ENCODE peak calls at places on chromosome X, in nine cellular contexts. K is AG09309; O is activated CD8-positive, alpha-beta memory T cell treated with anti-CD3 and anti-CD28 coated beads, Interleukin-2, amount 10 ng/mL, durations not matched to agents 7 days and 5 days; N is NCI-H1105; W is left lung; R is activated T-cell treated with anti-CD3 and anti-CD28 coated beads for 48 hours; Q is ELR; E is HuH-7.5; V is stimulated activated CD4-positive, alpha-beta T cell treated with anti-CD3 and anti-CD28 coated beads, Interleukin-15, amount 100 ng/mL, for 24 hours. J is an unnamed sample.

GRCh38 chrX:78652971-78653822 is 5.9 kb downstream of the RTL3 start:
- DNase-seq in N (no peak), O (peak), K (peak), R (no peak), Q (peak), E (no peak), W (no peak), V (no peak), J (no peak)

GRCh38 chrX:112056886-112057285 is 25.7 kb downstream of the TRPC5 start:
- DNase-seq in K (no peak), E (no peak), N (no peak), O (no peak), W (no peak), Q (no peak), R (no peak), V (no peak), J (no peak)

GRCh38 chrX:108419401-108419800 is 18.8 kb downstream of the COL4A6 start:
- DNase-seq in O (no peak), R (no peak), E (no peak), W (no peak), V (no peak), K (no peak), Q (no peak), N (no peak), J (no peak)

GRCh38 chrX:2325076-2325784 is 175.5 kb downstream of the DHRSX start:
- DNase-seq in O (no peak), E (no peak), K (peak), N (no peak), W (peak), V (peak), R (no peak), Q (no peak), J (no peak)

GRCh38 chrX:47540754-47541538 is 20.1 kb upstream of the ARAF start:
- DNase-seq in K (peak), N (peak), Q (peak), R (no peak), W (peak), V (no peak), E (peak), O (no peak), J (peak)

GRCh38 chrX:18557879-18558278 is 114.0 kb downstream of the RS1 start:
- DNase-seq in R (no peak), Q (no peak), N (no peak), K (no peak), W (no peak), O (no peak), V (no peak), E (no peak), J (no peak)

GRCh38 chrX:19063030-19063429 is 59.2 kb downstream of the ADGRG2 start:
- DNase-seq in R (no peak), N (no peak), W (no peak), V (no peak), Q (peak), O (no peak), E (no peak), K (no peak), J (no peak)

GRCh38 chrX:136191171-136191570 is 43.8 kb downstream of the FHL1 start:
- DNase-seq in W (no peak), N (no peak), E (no peak), K (no peak), R (no peak), V (no peak), O (no peak), Q (no peak), J (no peak)

GRCh38 chrX:150254909-150255308 is 108.2 kb upstream of the MAMLD1 start:
- DNase-seq in V (no peak), W (no peak), N (no peak), K (no peak), R (no peak), Q (no peak), O (no peak), E (no peak), J (no peak)

GRCh38 chrX:46979340-46979739 is 67.1 kb downstream of the JADE3 start:
- DNase-seq in Q (peak), K (peak), R (no peak), V (no peak), E (no peak), N (no peak), O (no peak), W (no peak), J (no peak)